ENCODE peak calls at places on chromosomes 12 and 14, in ten cellular contexts. One of them, this sample, is unnamed.
A peak's percentile ranks its signal among the peaks of the same experiment; 100 is the strongest.

GRCh38 chr14:80699861-80700260 is 241.7 kb downstream of the CEP128 start:
- DNase-seq in progenitor cell of endocrine pancreas: no peak
- DNase-seq in left lung: no peak
- DNase-seq in prostate gland: no peak
- DNase-seq in lower lobe of right lung: no peak
- DNase-seq in glutamatergic neuron: no peak
- DNase-seq in cardiac muscle cell: no peak
- DNase-seq in WERI-Rb-1: no peak
- DNase-seq in heart right ventricle: no peak
- DNase-seq in fibroblast of pulmonary artery: no peak
- DNase-seq in this sample: no peak

GRCh38 chr12:57897296-57897974 is 43.9 kb upstream of the ATP23 start:
- DNase-seq in progenitor cell of endocrine pancreas: no peak
- DNase-seq in left lung: no peak
- DNase-seq in prostate gland: no peak
- DNase-seq in lower lobe of right lung: no peak
- DNase-seq in glutamatergic neuron: no peak
- DNase-seq in cardiac muscle cell: no peak
- DNase-seq in WERI-Rb-1: peak; percentile 21
- DNase-seq in heart right ventricle: no peak
- DNase-seq in fibroblast of pulmonary artery: no peak
- DNase-seq in this sample: no peak

GRCh38 chr14:45201908-45202307 is 51.1 kb downstream of the MIS18BP1 start:
- DNase-seq in progenitor cell of endocrine pancreas: no peak
- DNase-seq in left lung: no peak
- DNase-seq in prostate gland: no peak
- DNase-seq in lower lobe of right lung: no peak
- DNase-seq in glutamatergic neuron: peak; percentile 52
- DNase-seq in cardiac muscle cell: peak; percentile 29
- DNase-seq in WERI-Rb-1: peak; percentile 29
- DNase-seq in heart right ventricle: no peak
- DNase-seq in fibroblast of pulmonary artery: peak; percentile 34
- DNase-seq in this sample: no peak

GRCh38 chr12:69949324-69949723 is 124.3 kb downstream of the MYRFL start:
- DNase-seq in progenitor cell of endocrine pancreas: no peak
- DNase-seq in left lung: peak; percentile 55
- DNase-seq in prostate gland: no peak
- DNase-seq in lower lobe of right lung: no peak
- DNase-seq in glutamatergic neuron: no peak
- DNase-seq in cardiac muscle cell: no peak
- DNase-seq in WERI-Rb-1: no peak
- DNase-seq in heart right ventricle: no peak
- DNase-seq in fibroblast of pulmonary artery: no peak
- DNase-seq in this sample: no peak

GRCh38 chr12:93979189-93979588 is 169.2 kb upstream of the PLXNC1 start:
- DNase-seq in progenitor cell of endocrine pancreas: no peak
- DNase-seq in left lung: no peak
- DNase-seq in prostate gland: peak; percentile 29
- DNase-seq in lower lobe of right lung: no peak
- DNase-seq in glutamatergic neuron: no peak
- DNase-seq in cardiac muscle cell: peak; percentile 46
- DNase-seq in WERI-Rb-1: no peak
- DNase-seq in heart right ventricle: no peak
- DNase-seq in fibroblast of pulmonary artery: peak; percentile 62
- DNase-seq in this sample: no peak

GRCh38 chr12:3380200-3381020 is 110.6 kb upstream of the PRMT8 start:
- DNase-seq in progenitor cell of endocrine pancreas: no peak
- DNase-seq in left lung: no peak
- DNase-seq in prostate gland: no peak
- DNase-seq in lower lobe of right lung: no peak
- DNase-seq in glutamatergic neuron: no peak
- DNase-seq in cardiac muscle cell: no peak
- DNase-seq in WERI-Rb-1: no peak
- DNase-seq in heart right ventricle: no peak
- DNase-seq in fibroblast of pulmonary artery: no peak
- DNase-seq in this sample: no peak

GRCh38 chr14:63277784-63278183 is 41.0 kb downstream of the GPHB5 start:
- DNase-seq in progenitor cell of endocrine pancreas: no peak
- DNase-seq in left lung: no peak
- DNase-seq in prostate gland: no peak
- DNase-seq in lower lobe of right lung: no peak
- DNase-seq in glutamatergic neuron: no peak
- DNase-seq in cardiac muscle cell: no peak
- DNase-seq in WERI-Rb-1: no peak
- DNase-seq in heart right ventricle: no peak
- DNase-seq in fibroblast of pulmonary artery: no peak
- DNase-seq in this sample: no peak

GRCh38 chr14:74302160-74302628 is 540 bp downstream of the ABCD4 start:
- DNase-seq in progenitor cell of endocrine pancreas: no peak
- DNase-seq in left lung: no peak
- DNase-seq in prostate gland: no peak
- DNase-seq in lower lobe of right lung: no peak
- DNase-seq in glutamatergic neuron: no peak
- DNase-seq in cardiac muscle cell: peak; percentile 62
- DNase-seq in WERI-Rb-1: no peak
- DNase-seq in heart right ventricle: no peak
- DNase-seq in fibroblast of pulmonary artery: peak; percentile 62
- DNase-seq in this sample: no peak

GRCh38 chr14:95675486-95675885 is 10.7 kb upstream of the TCL1B start:
- DNase-seq in progenitor cell of endocrine pancreas: no peak
- DNase-seq in left lung: no peak
- DNase-seq in prostate gland: no peak
- DNase-seq in lower lobe of right lung: no peak
- DNase-seq in glutamatergic neuron: peak; percentile 47
- DNase-seq in cardiac muscle cell: no peak
- DNase-seq in WERI-Rb-1: no peak
- DNase-seq in heart right ventricle: no peak
- DNase-seq in fibroblast of pulmonary artery: no peak
- DNase-seq in this sample: no peak

GRCh38 chr12:115661103-115661502 is 616.4 kb downstream of the MED13L start:
- DNase-seq in progenitor cell of endocrine pancreas: no peak
- DNase-seq in left lung: no peak
- DNase-seq in prostate gland: peak; percentile 16
- DNase-seq in lower lobe of right lung: no peak
- DNase-seq in glutamatergic neuron: no peak
- DNase-seq in cardiac muscle cell: peak; percentile 78
- DNase-seq in WERI-Rb-1: no peak
- DNase-seq in heart right ventricle: no peak
- DNase-seq in fibroblast of pulmonary artery: peak; percentile 65
- DNase-seq in this sample: no peak

GRCh38 chr14:75911883-75912282 is 69.9 kb downstream of the TGFB3 start:
- DNase-seq in progenitor cell of endocrine pancreas: no peak
- DNase-seq in left lung: no peak
- DNase-seq in prostate gland: no peak
- DNase-seq in lower lobe of right lung: no peak
- DNase-seq in glutamatergic neuron: peak; percentile 75
- DNase-seq in cardiac muscle cell: peak; percentile 68
- DNase-seq in WERI-Rb-1: no peak
- DNase-seq in heart right ventricle: no peak
- DNase-seq in fibroblast of pulmonary artery: peak; percentile 79
- DNase-seq in this sample: no peak

GRCh38 chr12:79737875-79738718 is 47.3 kb upstream of the PAWR start:
- DNase-seq in progenitor cell of endocrine pancreas: no peak
- DNase-seq in left lung: no peak
- DNase-seq in prostate gland: peak; percentile 66
- DNase-seq in lower lobe of right lung: no peak
- DNase-seq in glutamatergic neuron: no peak
- DNase-seq in cardiac muscle cell: peak; percentile 76
- DNase-seq in WERI-Rb-1: peak; percentile 42
- DNase-seq in heart right ventricle: no peak
- DNase-seq in fibroblast of pulmonary artery: peak; percentile 79
- DNase-seq in this sample: no peak

GRCh38 chr12:90017316-90017715 is 308.7 kb upstream of the ATP2B1 start:
- DNase-seq in progenitor cell of endocrine pancreas: no peak
- DNase-seq in left lung: no peak
- DNase-seq in prostate gland: no peak
- DNase-seq in lower lobe of right lung: no peak
- DNase-seq in glutamatergic neuron: no peak
- DNase-seq in cardiac muscle cell: no peak
- DNase-seq in WERI-Rb-1: no peak
- DNase-seq in heart right ventricle: no peak
- DNase-seq in fibroblast of pulmonary artery: no peak
- DNase-seq in this sample: no peak

GRCh38 chr12:90015228-90015627 is 306.6 kb upstream of the ATP2B1 start:
- DNase-seq in progenitor cell of endocrine pancreas: no peak
- DNase-seq in left lung: no peak
- DNase-seq in prostate gland: no peak
- DNase-seq in lower lobe of right lung: no peak
- DNase-seq in glutamatergic neuron: no peak
- DNase-seq in cardiac muscle cell: peak; percentile 55
- DNase-seq in WERI-Rb-1: no peak
- DNase-seq in heart right ventricle: no peak
- DNase-seq in fibroblast of pulmonary artery: peak; percentile 52
- DNase-seq in this sample: no peak

GRCh38 chr12:90010089-90010488 is 301.5 kb upstream of the ATP2B1 start:
- DNase-seq in progenitor cell of endocrine pancreas: no peak
- DNase-seq in left lung: no peak
- DNase-seq in prostate gland: no peak
- DNase-seq in lower lobe of right lung: no peak
- DNase-seq in glutamatergic neuron: no peak
- DNase-seq in cardiac muscle cell: no peak
- DNase-seq in WERI-Rb-1: peak; percentile 57
- DNase-seq in heart right ventricle: no peak
- DNase-seq in fibroblast of pulmonary artery: no peak
- DNase-seq in this sample: no peak

GRCh38 chr12:90008277-90008676 is 299.6 kb upstream of the ATP2B1 start:
- DNase-seq in progenitor cell of endocrine pancreas: no peak
- DNase-seq in left lung: no peak
- DNase-seq in prostate gland: no peak
- DNase-seq in lower lobe of right lung: no peak
- DNase-seq in glutamatergic neuron: no peak
- DNase-seq in cardiac muscle cell: no peak
- DNase-seq in WERI-Rb-1: no peak
- DNase-seq in heart right ventricle: no peak
- DNase-seq in fibroblast of pulmonary artery: no peak
- DNase-seq in this sample: no peak

DNA sequence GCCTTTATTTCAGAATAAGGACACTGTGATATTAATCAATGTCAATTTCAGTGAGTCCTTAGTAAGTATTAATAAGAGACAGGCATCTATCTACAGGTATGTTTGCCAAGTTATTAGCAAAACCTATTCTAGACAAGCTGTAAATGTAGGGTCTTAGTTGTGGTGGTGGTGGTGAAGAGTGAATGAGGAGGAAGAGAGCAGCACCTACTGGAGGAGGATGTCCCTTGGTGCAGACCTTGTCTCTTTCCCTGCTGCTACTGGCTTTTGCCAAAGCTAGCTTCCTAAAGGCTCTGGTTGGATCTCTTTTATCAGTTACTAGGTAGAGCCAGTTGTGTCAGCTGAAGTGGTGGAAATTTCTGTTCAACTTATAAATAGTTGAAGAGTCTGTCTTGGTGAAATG is 304.8 kb upstream of the ATP2B1 start:
- DNase-seq in progenitor cell of endocrine pancreas: no peak
- DNase-seq in left lung: no peak
- DNase-seq in prostate gland: no peak
- DNase-seq in lower lobe of right lung: no peak
- DNase-seq in glutamatergic neuron: no peak
- DNase-seq in cardiac muscle cell: peak; percentile 27
- DNase-seq in WERI-Rb-1: peak; percentile 34
- DNase-seq in heart right ventricle: no peak
- DNase-seq in fibroblast of pulmonary artery: peak; percentile 35
- DNase-seq in this sample: no peak
- TF ChIP-seq CTCF in progenitor cell of endocrine pancreas: no peak
- TF ChIP-seq CTCF in left lung: no peak
- TF ChIP-seq CTCF in prostate gland: no peak
- TF ChIP-seq CTCF in lower lobe of right lung: no peak
- TF ChIP-seq CTCF in glutamatergic neuron: no peak
- TF ChIP-seq CTCF in cardiac muscle cell: peak; percentile 32
- TF ChIP-seq CTCF in WERI-Rb-1: peak; percentile 84
- TF ChIP-seq CTCF in heart right ventricle: no peak
- TF ChIP-seq CTCF in fibroblast of pulmonary artery: peak; percentile 38
- TF ChIP-seq CTCF in this sample: no peak

GRCh38 chr14:105267820-105268548 is 19.7 kb downstream of the BTBD6 start:
- DNase-seq in progenitor cell of endocrine pancreas: no peak
- DNase-seq in left lung: peak; percentile 64
- DNase-seq in prostate gland: no peak
- DNase-seq in lower lobe of right lung: no peak
- DNase-seq in glutamatergic neuron: no peak
- DNase-seq in cardiac muscle cell: no peak
- DNase-seq in WERI-Rb-1: no peak
- DNase-seq in heart right ventricle: no peak
- DNase-seq in fibroblast of pulmonary artery: no peak
- DNase-seq in this sample: no peak
- TF ChIP-seq CTCF in progenitor cell of endocrine pancreas: no peak
- TF ChIP-seq CTCF in left lung: no peak
- TF ChIP-seq CTCF in prostate gland: no peak
- TF ChIP-seq CTCF in lower lobe of right lung: no peak
- TF ChIP-seq CTCF in glutamatergic neuron: no peak
- TF ChIP-seq CTCF in cardiac muscle cell: no peak
- TF ChIP-seq CTCF in WERI-Rb-1: peak; percentile 33
- TF ChIP-seq CTCF in heart right ventricle: peak; percentile 32
- TF ChIP-seq CTCF in fibroblast of pulmonary artery: no peak
- TF ChIP-seq CTCF in this sample: no peak

DNA sequence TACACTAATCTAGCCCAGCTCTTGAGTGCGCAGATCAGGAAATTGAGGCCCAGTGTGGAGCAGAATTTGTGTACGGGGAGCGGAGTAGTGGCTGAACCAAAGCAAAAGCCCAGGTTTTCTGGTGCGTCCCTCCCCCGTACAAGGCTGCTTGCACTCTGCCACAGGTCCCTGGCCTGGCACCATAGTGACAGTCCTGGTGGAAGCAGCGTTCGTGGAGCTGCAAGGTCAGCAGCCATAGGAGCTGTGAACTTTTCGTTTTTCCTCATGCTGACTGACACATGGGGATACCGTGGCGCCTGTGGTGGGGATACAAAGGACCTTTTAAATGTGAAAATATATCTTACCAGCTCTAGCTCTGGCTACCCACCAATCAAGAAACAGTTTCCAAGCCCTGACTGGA is 1.8 kb downstream of the EVL start:
- DNase-seq in progenitor cell of endocrine pancreas: no peak
- DNase-seq in left lung: no peak
- DNase-seq in prostate gland: no peak
- DNase-seq in lower lobe of right lung: no peak
- DNase-seq in glutamatergic neuron: no peak
- DNase-seq in cardiac muscle cell: no peak
- DNase-seq in WERI-Rb-1: no peak
- DNase-seq in heart right ventricle: no peak
- DNase-seq in fibroblast of pulmonary artery: no peak
- DNase-seq in this sample: no peak
- TF ChIP-seq CTCF in progenitor cell of endocrine pancreas: no peak
- TF ChIP-seq CTCF in left lung: no peak
- TF ChIP-seq CTCF in prostate gland: no peak
- TF ChIP-seq CTCF in lower lobe of right lung: no peak
- TF ChIP-seq CTCF in glutamatergic neuron: no peak
- TF ChIP-seq CTCF in cardiac muscle cell: no peak
- TF ChIP-seq CTCF in WERI-Rb-1: no peak
- TF ChIP-seq CTCF in heart right ventricle: no peak
- TF ChIP-seq CTCF in fibroblast of pulmonary artery: no peak
- TF ChIP-seq CTCF in this sample: no peak

DNA sequence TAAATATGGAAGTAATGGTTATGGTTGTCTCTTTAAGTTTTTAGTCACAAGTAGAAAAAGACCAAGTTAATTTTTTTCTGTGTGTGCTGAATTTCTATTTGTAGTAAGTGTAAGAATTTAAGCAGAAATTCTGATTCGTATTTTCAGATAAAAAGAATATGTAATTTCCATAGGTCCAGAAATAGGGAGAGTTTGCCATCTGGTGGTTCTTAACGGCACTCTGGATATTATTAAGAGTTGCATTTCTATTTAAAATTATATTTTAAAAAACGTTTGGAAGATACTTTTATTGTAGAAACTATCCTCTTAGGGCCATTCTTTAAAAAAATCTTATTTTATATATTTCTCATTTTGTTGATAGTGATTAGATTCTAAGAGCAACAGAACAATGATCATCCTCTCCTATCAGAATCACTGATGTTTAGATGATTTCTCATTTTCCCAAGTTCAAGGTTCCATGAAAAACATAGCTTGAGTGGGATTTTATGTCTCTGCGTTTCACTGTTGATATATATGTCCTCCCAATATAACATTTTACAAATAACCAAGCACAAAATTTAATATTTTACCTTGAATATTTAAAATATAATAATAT is 88.3 kb downstream of the LRRK2 start:
- DNase-seq in progenitor cell of endocrine pancreas: no peak
- DNase-seq in left lung: no peak
- DNase-seq in prostate gland: no peak
- DNase-seq in lower lobe of right lung: no peak
- DNase-seq in glutamatergic neuron: no peak
- DNase-seq in cardiac muscle cell: peak; percentile 40
- DNase-seq in WERI-Rb-1: no peak
- DNase-seq in heart right ventricle: no peak
- DNase-seq in fibroblast of pulmonary artery: peak; percentile 57
- DNase-seq in this sample: no peak
- TF ChIP-seq CTCF in progenitor cell of endocrine pancreas: peak; percentile 62
- TF ChIP-seq CTCF in left lung: no peak
- TF ChIP-seq CTCF in prostate gland: peak; percentile 50
- TF ChIP-seq CTCF in lower lobe of right lung: peak; percentile 19
- TF ChIP-seq CTCF in glutamatergic neuron: peak; percentile 47
- TF ChIP-seq CTCF in cardiac muscle cell: peak; percentile 46
- TF ChIP-seq CTCF in WERI-Rb-1: no peak
- TF ChIP-seq CTCF in heart right ventricle: peak; percentile 50
- TF ChIP-seq CTCF in fibroblast of pulmonary artery: peak; percentile 55
- TF ChIP-seq CTCF in this sample: peak; percentile 60